ENCODE peak calls at places on chromosomes 12 and 14, in seven cellular contexts. L is OCI-LY7, O is cardiac fibroblast, M is HCT116, R is AG04450, T is cardiac muscle cell, Z is AG10803. H is an unnamed sample.

GRCh38 chr14:57346741-57347140 is 43.6 kb upstream of the NAA30 start:
- DNase-seq in L (no peak), O (no peak), M (no peak), R (no peak), T (no peak), Z (no peak), H (no peak)

GRCh38 chr12:28776913-28777312 is 372.2 kb upstream of the FAR2 start:
- DNase-seq in L (no peak), O (no peak), M (no peak), R (no peak), T (no peak), Z (no peak), H (no peak)

GRCh38 chr14:90266441-90267154 is 10.2 kb downstream of the PSMC1 start:
- DNase-seq in L (no peak), O (no peak), M (no peak), R (no peak), T (no peak), Z (no peak), H (no peak)

GRCh38 chr12:119311897-119312296 is 22.6 kb upstream of the CCDC60 start:
- DNase-seq in L (no peak), O (no peak), M (no peak), R (no peak), T (no peak), Z (no peak), H (no peak)

GRCh38 chr14:100708349-100709217 is 18.1 kb upstream of the DLK1 start:
- DNase-seq in L (no peak), O (no peak), M (peak), R (no peak), T (peak), Z (no peak), H (no peak)

GRCh38 chr14:72701610-72702009 is 192.3 kb downstream of the DPF3 start:
- DNase-seq in L (no peak), O (no peak), M (no peak), R (no peak), T (peak), Z (peak), H (no peak)

GRCh38 chr12:88291498-88292131 is 149.5 kb downstream of the TMTC3 start:
- DNase-seq in L (no peak), O (peak), M (no peak), R (no peak), T (peak), Z (no peak), H (no peak)

GRCh38 chr12:47881826-47882427 is 22.9 kb downstream of the VDR start:
- DNase-seq in L (no peak), O (peak), M (no peak), R (peak), T (peak), Z (peak), H (peak)

GRCh38 chr12:69161835-69162234 is 77.5 kb upstream of the CPSF6 start:
- DNase-seq in L (no peak), O (peak), M (no peak), R (no peak), T (peak), Z (peak), H (no peak)

GRCh38 chr12:52380271-52380694 is 5.2 kb downstream of the KRT84 start:
- DNase-seq in L (no peak), O (peak), M (no peak), R (no peak), T (peak), Z (peak), H (no peak)

GRCh38 chr12:131229426-131230339 is 276.0 kb downstream of the ADGRD1 start:
- DNase-seq in L (no peak), O (no peak), M (no peak), R (no peak), T (no peak), Z (no peak), H (no peak)

GRCh38 chr12:42568952-42569916 is 20.3 kb downstream of the PRICKLE1 start:
- DNase-seq in L (peak), O (peak), M (peak), R (no peak), T (peak), Z (peak), H (peak)

GRCh38 chr12:16299403-16299802 is 21.9 kb upstream of the SLC15A5 start:
- DNase-seq in L (no peak), O (peak), M (no peak), R (no peak), T (peak), Z (no peak), H (no peak)

GRCh38 chr12:34606749-34607519 is 584.6 kb downstream of the ALG10 start:
- DNase-seq in L (no peak), O (no peak), M (no peak), R (no peak), T (no peak), Z (no peak), H (no peak)

GRCh38 chr14:105943973-105944602 is 417.7 kb downstream of the TMEM121 start:
- DNase-seq in L (no peak), O (no peak), M (no peak), R (no peak), T (no peak), Z (no peak), H (no peak)

GRCh38 chr14:45649051-45649450 is 396.0 kb upstream of the MIS18BP1 start:
- DNase-seq in L (no peak), O (no peak), M (no peak), R (no peak), T (no peak), Z (no peak), H (no peak)

GRCh38 chr12:989751-990278 is 1.2 kb upstream of the ERC1 start:
- DNase-seq in L (peak), O (peak), M (no peak), R (no peak), T (peak), Z (peak), H (peak)

GRCh38 chr12:120972870-120973543 is 5.3 kb upstream of the HNF1A start:
- DNase-seq in L (no peak), O (no peak), M (no peak), R (no peak), T (no peak), Z (no peak), H (no peak)

GRCh38 chr12:52438305-52439301 is 4.4 kb upstream of the KRT75 start:
- DNase-seq in L (no peak), O (no peak), M (no peak), R (no peak), T (no peak), Z (no peak), H (no peak)

GRCh38 chr12:85527192-85527591 is 247.2 kb downstream of the ALX1 start:
- DNase-seq in L (peak), O (no peak), M (no peak), R (no peak), T (no peak), Z (no peak), H (no peak)

GRCh38 chr14:55585854-55586253 is 5.8 kb downstream of the KTN1 start:
- DNase-seq in L (no peak), O (peak), M (no peak), R (no peak), T (peak), Z (peak), H (no peak)
- H3K4me3 ChIP-seq in L (no peak), O (no peak), M (no peak), R (no peak), T (no peak), Z (no peak), H (no peak)

DNA sequence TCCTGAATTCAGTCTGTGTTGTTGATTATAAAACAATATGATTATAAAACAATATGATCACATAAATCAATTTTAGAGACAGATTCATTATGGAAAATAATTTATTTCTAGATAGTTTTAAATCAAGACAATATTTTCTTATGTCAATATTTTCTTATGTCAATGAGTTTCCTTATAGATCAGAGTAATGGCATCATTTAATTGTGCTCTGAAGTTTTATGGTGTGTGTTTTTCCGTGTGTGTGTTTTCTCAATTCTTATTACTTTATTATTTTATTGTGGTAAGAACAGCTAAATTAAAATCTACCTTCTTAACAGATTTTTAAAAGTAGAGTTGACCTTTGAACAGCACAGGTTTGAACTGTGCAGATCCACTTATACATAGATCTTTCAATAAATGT is 105.3 kb upstream of the SLCO1B1 start:
- DNase-seq in L (no peak), O (no peak), M (no peak), R (no peak), T (no peak), Z (no peak), H (no peak)
- TF ChIP-seq CTCF in L (no peak), O (no peak), M (no peak), R (no peak), T (no peak), Z (no peak), H (no peak)

GRCh38 chr14:23569443-23570151 is 2.0 kb upstream of the AP1G2 start:
- DNase-seq in L (no peak), O (no peak), M (peak), R (no peak), T (peak), Z (no peak), H (no peak)
- H3K4me3 ChIP-seq in L (no peak), O (no peak), M (no peak), R (no peak), T (no peak), Z (no peak), H (no peak)

GRCh38 chr12:122190842-122191668 is 8.1 kb downstream of the LRRC43 start:
- DNase-seq in L (peak), O (peak), M (peak), R (peak), T (peak), Z (peak), H (no peak)
- TF ChIP-seq CTCF in L (peak), O (peak), M (peak), R (peak), T (peak), Z (peak), H (peak)

GRCh38 chr14:37588956-37589737 is 5.9 kb downstream of the FOXA1 start:
- DNase-seq in L (no peak), O (no peak), M (no peak), R (no peak), T (no peak), Z (no peak), H (no peak)
- H3K4me3 ChIP-seq in L (no peak), O (no peak), M (no peak), R (no peak), T (no peak), Z (no peak), H (no peak)

DNA sequence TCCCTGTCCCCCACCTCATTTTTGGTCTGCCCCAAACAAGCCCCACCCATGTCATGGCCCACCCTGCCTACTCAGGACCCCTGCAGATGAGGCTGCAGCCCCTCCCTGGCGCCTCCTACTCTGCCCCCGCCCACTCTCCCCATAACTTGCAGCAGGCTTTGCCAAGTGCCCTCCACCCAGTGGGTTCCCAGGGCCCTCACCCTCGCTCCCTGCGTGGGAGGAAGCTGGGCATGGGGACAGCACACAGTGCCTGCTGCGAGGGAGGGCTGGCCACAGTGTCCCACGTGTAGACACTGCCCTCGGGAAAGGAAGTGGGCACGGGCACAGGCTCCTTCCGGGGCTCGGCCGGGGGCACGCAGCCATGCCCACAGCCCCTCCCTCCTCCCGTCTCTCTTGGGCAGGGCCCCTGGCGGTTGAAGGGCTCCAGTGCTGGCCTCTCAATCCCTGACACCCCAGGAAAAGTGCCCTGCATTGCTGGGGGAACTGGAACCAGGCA is 9.4 kb downstream of the AKT1 start:
- DNase-seq in L (no peak), O (no peak), M (no peak), R (no peak), T (no peak), Z (no peak), H (no peak)
- TF ChIP-seq CTCF in L (no peak), O (no peak), M (no peak), R (no peak), T (no peak), Z (no peak), H (no peak)

DNA sequence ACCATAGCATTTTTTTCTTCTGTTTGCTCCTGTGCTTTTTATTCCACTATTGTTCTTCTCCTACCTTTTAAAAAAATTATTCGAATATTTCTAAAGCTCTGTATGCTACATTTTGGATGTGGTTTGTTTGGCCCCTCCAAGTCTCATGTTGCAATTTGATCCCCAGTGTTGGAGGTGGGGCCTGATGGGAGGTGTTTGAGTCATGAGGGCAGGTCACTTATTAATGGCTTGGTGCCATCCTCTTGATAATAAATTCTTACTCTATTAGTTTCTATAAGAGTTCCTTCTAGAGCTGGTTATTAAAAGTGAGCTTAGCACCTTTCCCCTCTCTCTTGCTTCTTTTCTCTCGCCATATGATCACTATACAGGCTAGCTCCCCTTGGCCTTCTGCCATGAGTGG is 445.6 kb upstream of the PDE3A start:
- DNase-seq in L (no peak), O (peak), M (no peak), R (no peak), T (no peak), Z (no peak), H (no peak)
- H3K4me3 ChIP-seq in L (no peak), O (no peak), M (no peak), R (no peak), T (no peak), Z (no peak), H (no peak)

DNA sequence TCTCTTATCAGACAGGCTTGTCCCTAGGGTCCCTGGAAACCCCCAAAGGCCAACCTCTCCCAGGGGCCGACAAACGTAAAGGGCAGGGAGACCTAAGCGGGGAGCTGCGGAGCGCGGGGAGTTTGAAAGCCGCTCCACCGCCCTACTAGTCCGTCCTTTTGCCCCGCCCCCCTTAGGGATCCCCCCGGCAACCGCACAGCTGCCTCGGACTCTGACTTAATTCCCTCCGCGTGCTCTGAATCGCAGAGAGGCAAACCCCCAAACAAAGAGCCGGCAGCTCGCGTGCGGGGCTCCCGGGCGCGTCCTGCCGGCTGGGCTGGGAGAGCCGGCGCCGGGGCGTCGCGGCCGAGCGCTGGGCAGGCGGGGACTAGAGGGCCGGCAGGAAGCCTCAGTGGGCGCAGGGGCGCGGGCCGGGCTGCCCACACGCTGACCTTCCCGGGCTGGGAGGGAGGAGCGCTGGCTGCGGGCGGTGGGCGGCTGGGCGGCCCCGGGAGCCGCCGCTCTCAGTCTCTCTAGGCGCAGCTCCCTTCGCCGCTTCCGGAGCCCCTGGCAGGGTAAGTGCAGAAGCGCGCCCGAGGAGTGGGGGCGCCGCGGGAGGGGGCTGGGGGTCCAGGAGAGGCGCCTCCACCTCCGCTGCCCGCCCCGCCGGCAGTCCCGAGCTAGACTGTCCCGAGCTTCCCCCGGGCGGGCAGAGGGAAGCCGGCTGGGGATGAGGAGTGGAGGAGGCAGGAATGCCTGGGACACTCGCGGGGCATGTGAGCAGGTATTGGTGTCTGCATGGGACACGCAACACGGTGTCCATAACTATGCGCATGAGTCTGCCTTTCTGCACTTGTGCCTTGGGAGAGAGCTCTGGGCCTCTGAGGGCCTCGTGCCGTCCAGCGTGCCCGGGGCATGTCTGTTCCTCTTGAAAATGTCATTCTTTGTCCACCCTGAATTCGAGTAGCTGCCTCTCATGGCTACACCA is at the start of gene TSPAN11:
- DNase-seq in L (no peak), O (peak), M (no peak), R (no peak), T (peak), Z (peak), H (no peak)
- TF ChIP-seq CTCF in L (no peak), O (no peak), M (no peak), R (no peak), T (no peak), Z (no peak), H (no peak)

GRCh38 chr12:113474635-113475436 is 3.2 kb upstream of the LHX5 start:
- DNase-seq in L (no peak), O (no peak), M (no peak), R (no peak), T (no peak), Z (no peak), H (no peak)

GRCh38 chr12:113472191-113473190 is 820 bp upstream of the LHX5 start:
- DNase-seq in L (no peak), O (no peak), M (no peak), R (no peak), T (no peak), Z (no peak), H (no peak)

GRCh38 chr12:113473400-113473799 is 1.7 kb upstream of the LHX5 start:
- DNase-seq in L (no peak), O (no peak), M (no peak), R (no peak), T (no peak), Z (no peak), H (no peak)

GRCh38 chr12:113475451-113476085 is 3.9 kb upstream of the LHX5 start:
- DNase-seq in L (no peak), O (no peak), M (no peak), R (no peak), T (no peak), Z (no peak), H (no peak)

GRCh38 chr12:113473942-113474341 is 2.3 kb upstream of the LHX5 start:
- DNase-seq in L (no peak), O (no peak), M (no peak), R (no peak), T (no peak), Z (no peak), H (no peak)
- H3K4me3 ChIP-seq in L (no peak), O (no peak), M (no peak), R (no peak), T (no peak), Z (no peak), H (no peak)

GRCh38 chr12:110649341-110649847 is 35.5 kb downstream of the TCTN1 start:
- DNase-seq in L (peak), O (no peak), M (no peak), R (no peak), T (no peak), Z (peak), H (no peak)
- TF ChIP-seq CTCF in L (no peak), O (no peak), M (no peak), R (no peak), T (no peak), Z (no peak), H (no peak)